ENCODE peak calls at places on chromosome 6, in ten cellular contexts. S, P, X, F, T, O, G, B, I and V are unnamed samples.

GRCh38 chr6:30836431-30836866 is 47.9 kb upstream of the DDR1 start:
- DNase-seq in S (no peak), P (no peak), X (peak; percentile 55), F (no peak), T (peak; percentile 84), O (no peak), G (no peak), B (no peak), I (no peak), V (no peak)

GRCh38 chr6:29858006-29858405 is 30.4 kb downstream of the HLA-G start:
- DNase-seq in S (no peak), P (no peak), X (no peak), F (no peak), T (no peak), O (no peak), G (no peak), B (no peak), I (no peak), V (no peak)

GRCh38 chr6:90028995-90029635 is 134.8 kb downstream of the GJA10 start:
- DNase-seq in S (no peak), P (no peak), X (no peak), F (no peak), T (no peak), O (no peak), G (no peak), B (no peak), I (no peak), V (no peak)

GRCh38 chr6:142744836-142745235 is 200.1 kb downstream of the HIVEP2 start:
- DNase-seq in S (no peak), P (no peak), X (no peak), F (no peak), T (no peak), O (no peak), G (peak; percentile 74), B (no peak), I (no peak), V (no peak)

GRCh38 chr6:45827952-45828530 is 187.6 kb downstream of the CLIC5 start:
- DNase-seq in S (no peak), P (no peak), X (no peak), F (no peak), T (no peak), O (no peak), G (no peak), B (no peak), I (no peak), V (no peak)

GRCh38 chr6:75834447-75834846 is 85.4 kb downstream of the MYO6 start:
- DNase-seq in S (no peak), P (no peak), X (no peak), F (no peak), T (no peak), O (no peak), G (no peak), B (no peak), I (no peak), V (no peak)

GRCh38 chr6:29762051-29762450 is 38.8 kb downstream of the HLA-F start:
- DNase-seq in S (no peak), P (no peak), X (no peak), F (peak; percentile 11), T (no peak), O (no peak), G (peak; percentile 82), B (no peak), I (no peak), V (no peak)

GRCh38 chr6:43334466-43335095 is 26.0 kb upstream of the CRIP3 start:
- DNase-seq in S (no peak), P (no peak), X (no peak), F (no peak), T (no peak), O (no peak), G (peak; percentile 69), B (peak; percentile 36), I (peak; percentile 68), V (no peak)

GRCh38 chr6:104705095-104705707 is 154.5 kb downstream of the HACE1 start:
- DNase-seq in S (no peak), P (no peak), X (peak; percentile 15), F (no peak), T (no peak), O (no peak), G (peak; percentile 75), B (no peak), I (no peak), V (no peak)

GRCh38 chr6:46555129-46555528 is 63.9 kb upstream of the RCAN2 start:
- DNase-seq in S (no peak), P (no peak), X (no peak), F (no peak), T (no peak), O (no peak), G (no peak), B (no peak), I (no peak), V (no peak)

GRCh38 chr6:64737418-64737817 is 969.6 kb downstream of the EYS start:
- DNase-seq in S (no peak), P (no peak), X (no peak), F (no peak), T (no peak), O (no peak), G (no peak), B (no peak), I (no peak), V (no peak)

GRCh38 chr6:45822269-45822812 is 193.3 kb downstream of the CLIC5 start:
- DNase-seq in S (no peak), P (no peak), X (no peak), F (no peak), T (no peak), O (no peak), G (no peak), B (no peak), I (no peak), V (no peak)

GRCh38 chr6:87945966-87946365 is 101.7 kb upstream of the SPACA1 start:
- DNase-seq in S (no peak), P (no peak), X (no peak), F (no peak), T (peak; percentile 74), O (no peak), G (peak; percentile 98), B (no peak), I (no peak), V (no peak)

GRCh38 chr6:7617954-7618764 is 28.2 kb downstream of the SNRNP48 start:
- DNase-seq in S (no peak), P (no peak), X (peak; percentile 24), F (peak; percentile 35), T (peak; percentile 71), O (peak; percentile 70), G (peak; percentile 65), B (no peak), I (no peak), V (no peak)
- TF ChIP-seq CTCF in S (no peak), P (no peak), X (no peak), F (no peak), T (no peak), O (no peak), G (peak; percentile 26), B (no peak), I (no peak), V (no peak)

GRCh38 chr6:131172237-131172636 is 37.0 kb downstream of the AKAP7 start:
- DNase-seq in S (no peak), P (no peak), X (no peak), F (no peak), T (no peak), O (no peak), G (peak; percentile 61), B (no peak), I (no peak), V (no peak)

GRCh38 chr6:131169613-131170012 is 34.3 kb downstream of the AKAP7 start:
- DNase-seq in S (no peak), P (no peak), X (no peak), F (no peak), T (no peak), O (no peak), G (no peak), B (no peak), I (no peak), V (no peak)

GRCh38 chr6:131163886-131164285 is 28.6 kb downstream of the AKAP7 start:
- DNase-seq in S (no peak), P (no peak), X (no peak), F (no peak), T (no peak), O (no peak), G (no peak), B (no peak), I (no peak), V (no peak)

GRCh38 chr6:131164506-131164905 is 29.2 kb downstream of the AKAP7 start:
- DNase-seq in S (no peak), P (no peak), X (no peak), F (no peak), T (no peak), O (no peak), G (no peak), B (no peak), I (no peak), V (no peak)

DNA sequence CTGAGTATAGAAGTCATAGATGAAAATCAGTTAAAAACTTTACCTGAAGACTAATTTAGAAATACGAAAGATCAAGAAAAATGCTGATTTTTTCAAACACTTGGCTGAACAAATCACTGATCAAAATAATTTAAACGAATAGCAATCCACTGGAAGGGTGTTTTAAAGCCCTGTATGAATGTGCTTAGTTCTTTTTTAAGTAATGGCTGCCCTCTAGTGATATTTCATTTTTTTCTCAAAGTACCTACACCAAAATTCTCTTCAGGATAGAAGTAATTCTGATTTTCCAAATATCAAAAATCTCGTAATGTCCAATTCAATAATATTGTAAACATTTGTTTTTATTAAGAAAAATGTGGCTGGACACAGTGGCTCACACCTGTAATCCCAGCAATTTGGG is 32.5 kb downstream of the AKAP7 start:
- DNase-seq in S (no peak), P (no peak), X (no peak), F (no peak), T (no peak), O (no peak), G (no peak), B (no peak), I (no peak), V (no peak)
- TF ChIP-seq CTCF in S (no peak), P (no peak), X (peak; percentile 29), F (no peak), T (no peak), O (no peak), G (no peak), B (peak; percentile 25), I (no peak), V (no peak)

GRCh38 chr6:73798592-73798991 is 102.6 kb downstream of the CD109 start:
- DNase-seq in S (peak; percentile 58), P (no peak), X (peak; percentile 52), F (no peak), T (peak; percentile 68), O (no peak), G (peak; percentile 92), B (peak; percentile 36), I (peak; percentile 6), V (no peak)
- TF ChIP-seq CTCF in S (no peak), P (no peak), X (peak; percentile 19), F (no peak), T (no peak), O (no peak), G (peak; percentile 44), B (peak; percentile 56), I (peak; percentile 20), V (no peak)

DNA sequence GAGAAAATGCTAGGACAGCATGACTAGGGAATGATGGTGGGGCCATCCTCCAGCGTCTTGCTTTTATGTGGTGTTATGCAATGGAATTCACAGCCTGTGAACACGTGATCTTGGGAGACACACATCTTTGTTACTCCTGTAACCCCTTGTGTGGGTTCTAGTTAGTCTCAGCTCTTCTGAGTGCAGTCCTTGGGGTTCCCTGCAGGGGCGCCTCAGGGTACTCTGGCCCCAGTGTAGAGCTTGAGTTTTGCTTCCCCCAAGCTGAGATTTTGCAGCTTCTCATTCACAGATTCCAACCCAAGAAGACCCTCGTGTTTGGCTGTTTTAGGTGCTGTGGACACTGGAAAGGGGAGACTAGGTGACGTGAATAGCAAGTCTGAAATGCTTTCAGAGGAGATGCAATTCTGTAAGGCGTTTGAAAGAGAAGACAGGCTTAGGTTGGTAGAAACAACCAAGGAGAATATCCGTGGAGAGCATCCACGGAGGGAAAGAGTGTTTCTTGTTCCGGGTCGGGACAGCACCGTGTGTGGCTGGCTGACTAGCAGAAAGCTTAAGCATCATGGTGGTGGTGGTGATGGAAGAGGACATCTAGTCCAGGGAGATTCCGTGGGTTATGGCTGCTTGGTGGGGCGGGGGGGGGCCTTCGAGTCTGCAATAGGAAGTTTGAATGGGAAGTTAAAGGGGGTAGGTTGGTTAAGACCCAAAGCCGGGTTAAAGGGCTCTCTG is 30.1 kb downstream of the DUSP22 start:
- DNase-seq in S (no peak), P (peak; percentile 5), X (no peak), F (no peak), T (no peak), O (no peak), G (no peak), B (no peak), I (no peak), V (no peak)
- TF ChIP-seq CTCF in S (peak; percentile 37), P (no peak), X (no peak), F (no peak), T (no peak), O (no peak), G (no peak), B (peak; percentile 44), I (peak; percentile 8), V (peak; percentile 15)